ENCODE peak calls at places on chromosomes 6 and 20, in seven cellular contexts. Y, Z, I, D, U, H and L are unnamed samples.

GRCh38 chr20:24148372-24148771 is 159.8 kb upstream of the GGTLC1 start:
- DNase-seq in Y (no peak), Z (no peak), I (no peak), D (no peak), U (no peak), H (no peak), L (no peak)

GRCh38 chr6:25337004-25337403 is 57.8 kb downstream of the CARMIL1 start:
- DNase-seq in Y (no peak), Z (no peak), I (no peak), D (no peak), U (peak; percentile 34), H (no peak), L (no peak)

GRCh38 chr20:38745757-38746156 is 2.5 kb upstream of the ACTR5 start:
- DNase-seq in Y (no peak), Z (no peak), I (no peak), D (no peak), U (no peak), H (no peak), L (no peak)

GRCh38 chr20:50237349-50237748 is 46.7 kb downstream of the CEBPB start:
- DNase-seq in Y (no peak), Z (no peak), I (no peak), D (peak; percentile 87), U (no peak), H (no peak), L (no peak)

GRCh38 chr6:164048840-164049239 is 634.3 kb downstream of the QKI start:
- DNase-seq in Y (no peak), Z (no peak), I (no peak), D (no peak), U (no peak), H (peak; percentile 0), L (no peak)

GRCh38 chr6:43070028-43070632 is 6.0 kb upstream of the PTK7 start:
- DNase-seq in Y (peak; percentile 49), Z (no peak), I (peak; percentile 54), D (peak; percentile 64), U (peak; percentile 84), H (peak; percentile 75), L (no peak)

GRCh38 chr6:163355471-163355991 is 59.0 kb upstream of the QKI start:
- DNase-seq in Y (peak; percentile 54), Z (no peak), I (peak; percentile 10), D (no peak), U (peak; percentile 72), H (no peak), L (no peak)

GRCh38 chr6:2132911-2133310 is 112.5 kb downstream of the GMDS start:
- DNase-seq in Y (no peak), Z (no peak), I (no peak), D (peak; percentile 35), U (no peak), H (no peak), L (no peak)

GRCh38 chr20:62907377-62908317 is 18.7 kb downstream of the DIDO1 start:
- DNase-seq in Y (no peak), Z (no peak), I (peak; percentile 20), D (peak; percentile 42), U (peak; percentile 35), H (no peak), L (no peak)

GRCh38 chr6:141677598-141678211 is 455.0 kb upstream of the GJE1 start:
- DNase-seq in Y (peak; percentile 5), Z (no peak), I (peak; percentile 42), D (peak; percentile 58), U (peak; percentile 62), H (peak; percentile 65), L (no peak)

GRCh38 chr6:52877168-52877567 is 32.3 kb downstream of the GSTA3 start:
- DNase-seq in Y (no peak), Z (no peak), I (peak; percentile 56), D (peak; percentile 12), U (peak; percentile 89), H (peak; percentile 82), L (no peak)

GRCh38 chr6:3665608-3666007 is 85.9 kb downstream of the PXDC1 start:
- DNase-seq in Y (no peak), Z (no peak), I (no peak), D (no peak), U (no peak), H (no peak), L (no peak)

GRCh38 chr6:90644492-90644891 is 57.6 kb upstream of the MAP3K7 start:
- DNase-seq in Y (no peak), Z (no peak), I (no peak), D (no peak), U (no peak), H (no peak), L (no peak)

GRCh38 chr20:46607849-46608497 is 43.3 kb downstream of the SLC13A3 start:
- DNase-seq in Y (no peak), Z (no peak), I (no peak), D (no peak), U (no peak), H (no peak), L (no peak)

GRCh38 chr20:15700147-15700765 is 873.0 kb downstream of the KIF16B start:
- DNase-seq in Y (peak; percentile 11), Z (no peak), I (no peak), D (no peak), U (peak; percentile 55), H (no peak), L (no peak)

GRCh38 chr6:3468585-3468984 is 11.7 kb upstream of the SLC22A23 start:
- DNase-seq in Y (no peak), Z (no peak), I (no peak), D (no peak), U (no peak), H (no peak), L (no peak)

GRCh38 chr20:5835234-5835845 is 85.1 kb downstream of the SHLD1 start:
- DNase-seq in Y (no peak), Z (no peak), I (no peak), D (peak; percentile 55), U (peak; percentile 77), H (peak; percentile 34), L (no peak)

GRCh38 chr6:88246654-88247053 is 80.5 kb upstream of the CNR1 start:
- DNase-seq in Y (no peak), Z (no peak), I (no peak), D (no peak), U (no peak), H (no peak), L (no peak)

GRCh38 chr20:32672315-32672981 is 1.3 kb downstream of the C20orf203 start:
- DNase-seq in Y (no peak), Z (no peak), I (no peak), D (no peak), U (no peak), H (no peak), L (no peak)

GRCh38 chr20:53581444-53582311 is 12.0 kb downstream of the ZNF217 start:
- DNase-seq in Y (no peak), Z (no peak), I (no peak), D (no peak), U (no peak), H (no peak), L (no peak)

GRCh38 chr6:115971785-115972184 is 88.9 kb downstream of the FRK start:
- DNase-seq in Y (no peak), Z (no peak), I (no peak), D (no peak), U (no peak), H (no peak), L (no peak)

GRCh38 chr20:50762435-50763201 is 31.2 kb downstream of the PARD6B start:
- DNase-seq in Y (no peak), Z (no peak), I (peak; percentile 72), D (no peak), U (peak; percentile 80), H (no peak), L (no peak)

GRCh38 chr6:139856562-139856961 is 482.1 kb upstream of the CITED2 start:
- DNase-seq in Y (no peak), Z (no peak), I (no peak), D (no peak), U (no peak), H (no peak), L (no peak)

GRCh38 chr20:35881676-35882075 is 72.6 kb downstream of the SCAND1 start:
- DNase-seq in Y (no peak), Z (no peak), I (no peak), D (no peak), U (no peak), H (no peak), L (no peak)

GRCh38 chr20:38505091-38505455 is 32.4 kb downstream of the RALGAPB start:
- DNase-seq in Y (no peak), Z (no peak), I (no peak), D (no peak), U (no peak), H (no peak), L (no peak)

GRCh38 chr6:69865126-69865525 is 1.2 kb upstream of the COL19A1 start:
- DNase-seq in Y (no peak), Z (no peak), I (no peak), D (peak; percentile 86), U (peak; percentile 82), H (peak; percentile 46), L (no peak)

GRCh38 chr6:50120300-50120699 is 70.6 kb upstream of the DEFB112 start:
- DNase-seq in Y (no peak), Z (no peak), I (no peak), D (no peak), U (no peak), H (no peak), L (no peak)

GRCh38 chr20:32017711-32018251 is 7.5 kb downstream of the CCM2L start:
- DNase-seq in Y (peak; percentile 22), Z (peak; percentile 96), I (peak; percentile 43), D (no peak), U (no peak), H (no peak), L (peak; percentile 42)

GRCh38 chr6:55528624-55529023 is 50.4 kb downstream of the HMGCLL1 start:
- DNase-seq in Y (no peak), Z (no peak), I (peak; percentile 57), D (peak; percentile 65), U (peak; percentile 34), H (peak; percentile 64), L (no peak)

GRCh38 chr6:139871844-139872510 is 497.5 kb upstream of the CITED2 start:
- DNase-seq in Y (no peak), Z (no peak), I (no peak), D (no peak), U (no peak), H (no peak), L (no peak)

GRCh38 chr20:37233471-37234253 is 28.0 kb downstream of the GHRH start:
- DNase-seq in Y (no peak), Z (no peak), I (no peak), D (no peak), U (no peak), H (no peak), L (no peak)

GRCh38 chr6:150272976-150273315 is 95.9 kb upstream of the IYD start:
- DNase-seq in Y (no peak), Z (no peak), I (no peak), D (no peak), U (no peak), H (no peak), L (no peak)

GRCh38 chr20:49446808-49447207 is 35.7 kb downstream of the KCNB1 start:
- DNase-seq in Y (no peak), Z (no peak), I (no peak), D (no peak), U (peak; percentile 9), H (no peak), L (no peak)

GRCh38 chr6:128275030-128275429 is 245.4 kb downstream of the PTPRK start:
- DNase-seq in Y (no peak), Z (no peak), I (peak; percentile 15), D (no peak), U (peak; percentile 41), H (peak; percentile 15), L (no peak)

GRCh38 chr20:430091-430999 is 22.2 kb downstream of the RBCK1 start:
- DNase-seq in Y (no peak), Z (no peak), I (no peak), D (no peak), U (peak; percentile 49), H (no peak), L (no peak)

GRCh38 chr6:44590471-44590870 is 203.0 kb downstream of the CDC5L start:
- DNase-seq in Y (no peak), Z (no peak), I (no peak), D (no peak), U (no peak), H (no peak), L (no peak)

GRCh38 chr20:18831830-18832229 is 18.2 kb downstream of the SCP2D1 start:
- DNase-seq in Y (peak; percentile 4), Z (no peak), I (peak; percentile 19), D (no peak), U (no peak), H (peak; percentile 40), L (no peak)